ENCODE peak calls at places on chromosome 12, in six cellular contexts. One of them, this sample, is unnamed.

GRCh38 chr12:30926243-30927209 is at the start of gene TSPAN11:
- DNase-seq in HFF-Myc: no peak
- DNase-seq in uterus: no peak
- DNase-seq in HCT116: no peak
- DNase-seq in A549: no peak
- DNase-seq in thoracic aorta: no peak
- DNase-seq in this sample: no peak

GRCh38 chr12:57242691-57243454 is 8.1 kb downstream of the STAC3 start:
- DNase-seq in HFF-Myc: no peak
- DNase-seq in uterus: no peak
- DNase-seq in HCT116: peak
- DNase-seq in A549: peak
- DNase-seq in thoracic aorta: no peak
- DNase-seq in this sample: no peak

GRCh38 chr12:61804301-61804700 is 455.9 kb upstream of the USP15 start:
- DNase-seq in HFF-Myc: no peak
- DNase-seq in uterus: no peak
- DNase-seq in HCT116: no peak
- DNase-seq in A549: no peak
- DNase-seq in thoracic aorta: no peak
- DNase-seq in this sample: no peak

GRCh38 chr12:107736914-107737313 is 24.0 kb downstream of the PRDM4 start:
- DNase-seq in HFF-Myc: no peak
- DNase-seq in uterus: no peak
- DNase-seq in HCT116: no peak
- DNase-seq in A549: no peak
- DNase-seq in thoracic aorta: no peak
- DNase-seq in this sample: no peak

GRCh38 chr12:4975574-4975973 is 65.9 kb downstream of the KCNA1 start:
- DNase-seq in HFF-Myc: no peak
- DNase-seq in uterus: no peak
- DNase-seq in HCT116: no peak
- DNase-seq in A549: peak
- DNase-seq in thoracic aorta: no peak
- DNase-seq in this sample: no peak

GRCh38 chr12:56635539-56636117 is 5.5 kb upstream of the BAZ2A start:
- DNase-seq in HFF-Myc: no peak
- DNase-seq in uterus: no peak
- DNase-seq in HCT116: no peak
- DNase-seq in A549: peak
- DNase-seq in thoracic aorta: no peak
- DNase-seq in this sample: no peak

GRCh38 chr12:131959641-131960589 is 10.2 kb downstream of the EP400 start:
- DNase-seq in HFF-Myc: no peak
- DNase-seq in uterus: no peak
- DNase-seq in HCT116: no peak
- DNase-seq in A549: no peak
- DNase-seq in thoracic aorta: no peak
- DNase-seq in this sample: no peak

GRCh38 chr12:103456006-103456405 is 39.8 kb downstream of the C12orf42 start:
- DNase-seq in HFF-Myc: no peak
- DNase-seq in uterus: no peak
- DNase-seq in HCT116: no peak
- DNase-seq in A549: no peak
- DNase-seq in thoracic aorta: no peak
- DNase-seq in this sample: no peak

GRCh38 chr12:119938049-119938667 is 50.9 kb upstream of the BICDL1 start:
- DNase-seq in HFF-Myc: peak
- DNase-seq in uterus: peak
- DNase-seq in HCT116: peak
- DNase-seq in A549: peak
- DNase-seq in thoracic aorta: no peak
- DNase-seq in this sample: no peak

GRCh38 chr12:76878045-76878898 is 547 bp downstream of the CSRP2 start:
- DNase-seq in HFF-Myc: no peak
- DNase-seq in uterus: peak
- DNase-seq in HCT116: peak
- DNase-seq in A549: peak
- DNase-seq in thoracic aorta: no peak
- DNase-seq in this sample: no peak

GRCh38 chr12:71521125-71521524 is 81.5 kb downstream of the LGR5 start:
- DNase-seq in HFF-Myc: no peak
- DNase-seq in uterus: no peak
- DNase-seq in HCT116: no peak
- DNase-seq in A549: no peak
- DNase-seq in thoracic aorta: no peak
- DNase-seq in this sample: no peak

GRCh38 chr12:26434299-26434915 is 239.0 kb downstream of the SSPN start:
- DNase-seq in HFF-Myc: peak
- DNase-seq in uterus: no peak
- DNase-seq in HCT116: peak
- DNase-seq in A549: peak
- DNase-seq in thoracic aorta: no peak
- DNase-seq in this sample: peak

GRCh38 chr12:125989716-125990115 is 924.5 kb downstream of the AACS start:
- DNase-seq in HFF-Myc: no peak
- DNase-seq in uterus: no peak
- DNase-seq in HCT116: no peak
- DNase-seq in A549: no peak
- DNase-seq in thoracic aorta: no peak
- DNase-seq in this sample: no peak

GRCh38 chr12:8145754-8146415 is 10.9 kb upstream of the ZNF705A start:
- DNase-seq in HFF-Myc: no peak
- DNase-seq in uterus: peak
- DNase-seq in HCT116: no peak
- DNase-seq in A549: no peak
- DNase-seq in thoracic aorta: peak
- DNase-seq in this sample: peak

GRCh38 chr12:58433969-58434368 is 486.3 kb downstream of the LRIG3 start:
- DNase-seq in HFF-Myc: peak
- DNase-seq in uterus: no peak
- DNase-seq in HCT116: peak
- DNase-seq in A549: no peak
- DNase-seq in thoracic aorta: no peak
- DNase-seq in this sample: peak

GRCh38 chr12:71392521-71393145 is 47.0 kb upstream of the LGR5 start:
- DNase-seq in HFF-Myc: peak
- DNase-seq in uterus: no peak
- DNase-seq in HCT116: peak
- DNase-seq in A549: peak
- DNase-seq in thoracic aorta: no peak
- DNase-seq in this sample: peak

GRCh38 chr12:122505419-122506051 is 4.8 kb upstream of the ZCCHC8 start:
- DNase-seq in HFF-Myc: no peak
- DNase-seq in uterus: no peak
- DNase-seq in HCT116: no peak
- DNase-seq in A549: no peak
- DNase-seq in thoracic aorta: no peak
- DNase-seq in this sample: no peak

GRCh38 chr12:9851050-9851449 is 18.1 kb downstream of the CLEC2B start:
- DNase-seq in HFF-Myc: no peak
- DNase-seq in uterus: no peak
- DNase-seq in HCT116: no peak
- DNase-seq in A549: no peak
- DNase-seq in thoracic aorta: no peak
- DNase-seq in this sample: no peak

GRCh38 chr12:11814362-11814761 is 164.9 kb downstream of the ETV6 start:
- DNase-seq in HFF-Myc: no peak
- DNase-seq in uterus: no peak
- DNase-seq in HCT116: no peak
- DNase-seq in A549: no peak
- DNase-seq in thoracic aorta: no peak
- DNase-seq in this sample: no peak

GRCh38 chr12:47077206-47078085 is 2.0 kb upstream of the PCED1B start:
- DNase-seq in HFF-Myc: no peak
- DNase-seq in uterus: no peak
- DNase-seq in HCT116: no peak
- DNase-seq in A549: peak
- DNase-seq in thoracic aorta: no peak
- DNase-seq in this sample: no peak
- TF ChIP-seq CTCF in HFF-Myc: no peak
- TF ChIP-seq CTCF in uterus: no peak
- TF ChIP-seq CTCF in HCT116: no peak
- TF ChIP-seq CTCF in A549: no peak
- TF ChIP-seq CTCF in thoracic aorta: no peak
- TF ChIP-seq CTCF in this sample: no peak

GRCh38 chr12:49809369-49810158 is 18.6 kb downstream of the NCKAP5L start:
- DNase-seq in HFF-Myc: no peak
- DNase-seq in uterus: no peak
- DNase-seq in HCT116: no peak
- DNase-seq in A549: no peak
- DNase-seq in thoracic aorta: no peak
- DNase-seq in this sample: no peak
- H3K4me3 ChIP-seq in HFF-Myc: no peak
- H3K4me3 ChIP-seq in uterus: no peak
- H3K4me3 ChIP-seq in HCT116: no peak
- H3K4me3 ChIP-seq in A549: no peak
- H3K4me3 ChIP-seq in thoracic aorta: peak
- H3K4me3 ChIP-seq in this sample: no peak

GRCh38 chr12:64082866-64083268 is 139.2 kb downstream of the KICS2 start:
- DNase-seq in HFF-Myc: no peak
- DNase-seq in uterus: no peak
- DNase-seq in HCT116: no peak
- DNase-seq in A549: peak
- DNase-seq in thoracic aorta: no peak
- DNase-seq in this sample: no peak

GRCh38 chr12:64072946-64073345 is 149.2 kb downstream of the KICS2 start:
- DNase-seq in HFF-Myc: no peak
- DNase-seq in uterus: no peak
- DNase-seq in HCT116: no peak
- DNase-seq in A549: no peak
- DNase-seq in thoracic aorta: no peak
- DNase-seq in this sample: no peak

GRCh38 chr12:64081020-64081419 is 141.1 kb downstream of the KICS2 start:
- DNase-seq in HFF-Myc: no peak
- DNase-seq in uterus: no peak
- DNase-seq in HCT116: no peak
- DNase-seq in A549: no peak
- DNase-seq in thoracic aorta: no peak
- DNase-seq in this sample: no peak

GRCh38 chr12:64080319-64081008 is 141.6 kb downstream of the KICS2 start:
- DNase-seq in HFF-Myc: no peak
- DNase-seq in uterus: no peak
- DNase-seq in HCT116: peak
- DNase-seq in A549: peak
- DNase-seq in thoracic aorta: no peak
- DNase-seq in this sample: no peak

DNA sequence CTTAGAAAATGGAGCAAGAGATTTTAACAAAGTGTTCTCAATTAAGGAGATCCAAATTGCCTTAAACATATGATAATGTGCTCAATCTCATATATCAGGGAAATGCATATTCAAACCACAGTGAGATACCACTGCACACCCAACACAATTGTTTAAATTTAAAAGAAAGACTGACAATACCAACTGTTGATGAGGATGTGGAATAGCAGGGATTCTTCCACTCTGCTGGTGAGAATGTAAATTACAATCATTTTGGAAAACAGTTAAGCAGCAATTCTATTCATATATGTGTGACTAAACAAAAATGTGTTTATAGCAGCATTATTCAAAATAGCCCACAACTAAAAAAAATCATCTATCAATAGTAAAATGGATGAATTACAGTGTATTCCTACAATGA is 144.2 kb downstream of the KICS2 start:
- DNase-seq in HFF-Myc: no peak
- DNase-seq in uterus: no peak
- DNase-seq in HCT116: no peak
- DNase-seq in A549: peak
- DNase-seq in thoracic aorta: no peak
- DNase-seq in this sample: no peak
- TF ChIP-seq CTCF in HFF-Myc: peak
- TF ChIP-seq CTCF in uterus: no peak
- TF ChIP-seq CTCF in HCT116: peak
- TF ChIP-seq CTCF in A549: peak
- TF ChIP-seq CTCF in thoracic aorta: no peak
- TF ChIP-seq CTCF in this sample: peak

GRCh38 chr12:82359115-82359478 is 768 bp downstream of the METTL25 start:
- DNase-seq in HFF-Myc: no peak
- DNase-seq in uterus: no peak
- DNase-seq in HCT116: no peak
- DNase-seq in A549: no peak
- DNase-seq in thoracic aorta: no peak
- DNase-seq in this sample: no peak

GRCh38 chr12:82361461-82361915 is 3.2 kb downstream of the METTL25 start:
- DNase-seq in HFF-Myc: no peak
- DNase-seq in uterus: no peak
- DNase-seq in HCT116: no peak
- DNase-seq in A549: no peak
- DNase-seq in thoracic aorta: no peak
- DNase-seq in this sample: no peak

GRCh38 chr12:82357845-82358199 is 365 bp downstream of the CCDC59 start:
- DNase-seq in HFF-Myc: no peak
- DNase-seq in uterus: no peak
- DNase-seq in HCT116: no peak
- DNase-seq in A549: peak
- DNase-seq in thoracic aorta: no peak
- DNase-seq in this sample: no peak

GRCh38 chr12:82358200-82359114 is at the start of the genes CCDC59 and METTL25:
- DNase-seq in HFF-Myc: peak
- DNase-seq in uterus: peak
- DNase-seq in HCT116: peak
- DNase-seq in A549: peak
- DNase-seq in thoracic aorta: peak
- DNase-seq in this sample: peak

DNA sequence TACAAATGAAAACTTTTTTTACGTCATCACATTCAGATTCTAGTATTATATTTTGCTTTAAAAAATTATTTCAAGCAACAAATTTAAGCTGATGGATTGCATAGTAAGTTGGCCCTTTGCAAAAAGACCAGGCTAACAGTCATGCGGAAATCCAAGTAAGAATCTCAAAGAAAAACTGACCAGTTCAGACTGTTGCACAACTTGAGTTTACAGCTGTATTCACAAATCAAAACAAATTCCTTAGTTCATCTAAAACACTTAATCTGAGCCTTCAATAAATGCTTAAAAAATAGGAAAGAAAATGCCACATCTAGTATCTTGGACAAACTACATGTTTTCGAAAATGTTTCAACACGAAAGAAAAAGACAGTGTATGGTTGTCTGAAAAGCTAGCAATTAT is 847 bp downstream of the CCDC59 start:
- DNase-seq in HFF-Myc: no peak
- DNase-seq in uterus: no peak
- DNase-seq in HCT116: no peak
- DNase-seq in A549: no peak
- DNase-seq in thoracic aorta: no peak
- DNase-seq in this sample: no peak
- H3K4me3 ChIP-seq in HFF-Myc: peak
- H3K4me3 ChIP-seq in uterus: peak
- H3K4me3 ChIP-seq in HCT116: peak
- H3K4me3 ChIP-seq in A549: peak
- H3K4me3 ChIP-seq in thoracic aorta: peak
- H3K4me3 ChIP-seq in this sample: peak

GRCh38 chr12:91993287-91994028 is 152.2 kb downstream of the BTG1 start:
- DNase-seq in HFF-Myc: no peak
- DNase-seq in uterus: no peak
- DNase-seq in HCT116: no peak
- DNase-seq in A549: no peak
- DNase-seq in thoracic aorta: no peak
- DNase-seq in this sample: no peak
- TF ChIP-seq CTCF in HFF-Myc: no peak
- TF ChIP-seq CTCF in uterus: no peak
- TF ChIP-seq CTCF in HCT116: no peak
- TF ChIP-seq CTCF in A549: no peak
- TF ChIP-seq CTCF in thoracic aorta: no peak
- TF ChIP-seq CTCF in this sample: no peak

This sample was measured in BJ.